ENCODE peak calls at places on chromosomes 2 and 18, in four cellular contexts. L, X, V and P are unnamed samples.

GRCh38 chr2:196849895-196850294 is 40.7 kb upstream of the C2orf66 start:
- DNase-seq in X (peak; percentile 8), L (no peak), V (peak; percentile 52), P (peak; percentile 58)

GRCh38 chr2:218806346-218806978 is 24.5 kb downstream of the CYP27A1 start:
- DNase-seq in X (peak; percentile 98), L (peak; percentile 72), V (no peak), P (peak; percentile 29)

GRCh38 chr2:8548065-8548870 is 133.6 kb upstream of the ID2 start:
- DNase-seq in X (no peak), V (no peak), L (no peak), P (no peak)

GRCh38 chr18:45828917-45829811 is 3.7 kb downstream of the SIGLEC15 start:
- DNase-seq in L (no peak), V (peak; percentile 55), X (no peak), P (no peak)

GRCh38 chr2:111662039-111662740 is 221.8 kb downstream of the ANAPC1 start:
- DNase-seq in V (no peak), L (no peak), X (no peak), P (no peak)

GRCh38 chr2:240209493-240209892 is 69.0 kb upstream of the OTOS start:
- DNase-seq in V (no peak), L (no peak), X (no peak), P (no peak)

GRCh38 chr2:202909394-202910192 is 1.9 kb downstream of the WDR12 start:
- DNase-seq in L (no peak), V (no peak), X (no peak), P (no peak)

GRCh38 chr2:191922736-191923651 is 76.1 kb upstream of the CAVIN2 start:
- DNase-seq in X (no peak), V (no peak), L (no peak), P (no peak)

GRCh38 chr18:72727038-72727690 is 140.6 kb downstream of the NETO1 start:
- DNase-seq in V (no peak), L (no peak), X (no peak), P (no peak)

GRCh38 chr18:36850527-36851201 is 21.7 kb downstream of the KIAA1328 start:
- DNase-seq in X (peak; percentile 80), L (no peak), V (no peak), P (no peak)